ENCODE peak calls at places on chromosomes 16 and 17, in four cellular contexts. One of them, this sample, is unnamed.

GRCh38 chr17:43591750-43592562 is 45.8 kb upstream of the ETV4 start:
- DNase-seq in GM04503: no peak
- DNase-seq in glutamatergic neuron: no peak
- DNase-seq in NCI-H446: no peak
- DNase-seq in this sample: peak

GRCh38 chr16:72637306-72637705 is 410.6 kb downstream of the ZFHX3 start:
- DNase-seq in GM04503: peak
- DNase-seq in glutamatergic neuron: no peak
- DNase-seq in NCI-H446: no peak
- DNase-seq in this sample: peak

GRCh38 chr17:1153795-1154546 is 25.8 kb downstream of the ABR start:
- DNase-seq in GM04503: peak
- DNase-seq in glutamatergic neuron: peak
- DNase-seq in NCI-H446: peak
- DNase-seq in this sample: peak

GRCh38 chr17:77365584-77366186 is 224.9 kb downstream of the SEC14L1 start:
- DNase-seq in GM04503: peak
- DNase-seq in glutamatergic neuron: no peak
- DNase-seq in NCI-H446: no peak
- DNase-seq in this sample: peak

GRCh38 chr16:30858829-30859423 is 35.0 kb downstream of the BCL7C start:
- DNase-seq in GM04503: no peak
- DNase-seq in glutamatergic neuron: no peak
- DNase-seq in NCI-H446: no peak
- DNase-seq in this sample: no peak

GRCh38 chr16:23423496-23424049 is 29.4 kb downstream of the COG7 start:
- DNase-seq in GM04503: peak
- DNase-seq in glutamatergic neuron: no peak
- DNase-seq in NCI-H446: peak
- DNase-seq in this sample: peak

GRCh38 chr16:24670623-24671454 is 58.6 kb upstream of the TNRC6A start:
- DNase-seq in GM04503: peak
- DNase-seq in glutamatergic neuron: peak
- DNase-seq in NCI-H446: peak
- DNase-seq in this sample: peak

GRCh38 chr17:9897569-9897968 is 7.5 kb downstream of the RCVRN start:
- DNase-seq in GM04503: no peak
- DNase-seq in glutamatergic neuron: no peak
- DNase-seq in NCI-H446: no peak
- DNase-seq in this sample: no peak

GRCh38 chr16:11238272-11239202 is 17.5 kb downstream of the SOCS1 start:
- DNase-seq in GM04503: no peak
- DNase-seq in glutamatergic neuron: no peak
- DNase-seq in NCI-H446: no peak
- DNase-seq in this sample: no peak

GRCh38 chr17:59367657-59368045 is 36.2 kb downstream of the YPEL2 start:
- DNase-seq in GM04503: no peak
- DNase-seq in glutamatergic neuron: no peak
- DNase-seq in NCI-H446: no peak
- DNase-seq in this sample: no peak

GRCh38 chr17:68593331-68593710 is 7.8 kb downstream of the FAM20A start:
- DNase-seq in GM04503: no peak
- DNase-seq in glutamatergic neuron: no peak
- DNase-seq in NCI-H446: no peak
- DNase-seq in this sample: peak

GRCh38 chr17:57881143-57881542 is 31.3 kb upstream of the MRPS23 start:
- DNase-seq in GM04503: peak
- DNase-seq in glutamatergic neuron: no peak
- DNase-seq in NCI-H446: no peak
- DNase-seq in this sample: peak

GRCh38 chr17:36481829-36482228 is 4.7 kb upstream of the ZNHIT3 start:
- DNase-seq in GM04503: no peak
- DNase-seq in glutamatergic neuron: no peak
- DNase-seq in NCI-H446: no peak
- DNase-seq in this sample: no peak

GRCh38 chr17:44533533-44534246 is 23.6 kb upstream of the FZD2 start:
- DNase-seq in GM04503: no peak
- DNase-seq in glutamatergic neuron: peak
- DNase-seq in NCI-H446: peak
- DNase-seq in this sample: peak

GRCh38 chr16:84423416-84423837 is 55.1 kb downstream of the ATP2C2 start:
- DNase-seq in GM04503: no peak
- DNase-seq in glutamatergic neuron: no peak
- DNase-seq in NCI-H446: no peak
- DNase-seq in this sample: peak

GRCh38 chr16:72371307-72372081 is 199.5 kb upstream of the PMFBP1 start:
- DNase-seq in GM04503: peak
- DNase-seq in glutamatergic neuron: no peak
- DNase-seq in NCI-H446: no peak
- DNase-seq in this sample: peak

GRCh38 chr16:88639231-88640038 is 1.1 kb downstream of the IL17C start:
- DNase-seq in GM04503: no peak
- DNase-seq in glutamatergic neuron: no peak
- DNase-seq in NCI-H446: no peak
- DNase-seq in this sample: peak

GRCh38 chr17:19327039-19327776 is 35.3 kb downstream of the B9D1 start:
- DNase-seq in GM04503: peak
- DNase-seq in glutamatergic neuron: no peak
- DNase-seq in NCI-H446: no peak
- DNase-seq in this sample: peak

GRCh38 chr17:56897646-56898424 is 16.0 kb downstream of the TRIM25 start:
- DNase-seq in GM04503: no peak
- DNase-seq in glutamatergic neuron: no peak
- DNase-seq in NCI-H446: no peak
- DNase-seq in this sample: no peak

GRCh38 chr16:88437367-88437964 is 15.6 kb upstream of the ZFPM1 start:
- DNase-seq in GM04503: no peak
- DNase-seq in glutamatergic neuron: peak
- DNase-seq in NCI-H446: no peak
- DNase-seq in this sample: peak

GRCh38 chr16:88681709-88682451 is 4.4 kb downstream of the SNAI3 start:
- DNase-seq in GM04503: no peak
- DNase-seq in glutamatergic neuron: no peak
- DNase-seq in NCI-H446: no peak
- DNase-seq in this sample: no peak

GRCh38 chr16:10514369-10515055 is 65.9 kb downstream of the EMP2 start:
- DNase-seq in GM04503: peak
- DNase-seq in glutamatergic neuron: peak
- DNase-seq in NCI-H446: no peak
- DNase-seq in this sample: peak

GRCh38 chr17:49908782-49909714 is 59.9 kb upstream of the DLX4 start:
- DNase-seq in GM04503: no peak
- DNase-seq in glutamatergic neuron: no peak
- DNase-seq in NCI-H446: no peak
- DNase-seq in this sample: no peak

This sample was measured in GM03348.